ENCODE peak calls at places on chromosomes 13 and 19, in five cellular contexts. Z is tibial artery, V is astrocyte of the spinal cord, M is LNCaP clone FGC, U is GM23338. N is an unnamed sample.

GRCh38 chr19:5017235-5017634 is 48.3 kb downstream of the KDM4B start:
- DNase-seq in Z (no peak), V (no peak), M (peak), U (no peak), N (no peak)

GRCh38 chr13:30306762-30307193 is 573 bp downstream of the KATNAL1 start:
- DNase-seq in Z (peak), V (peak), M (peak), U (peak), N (peak)

GRCh38 chr19:48918801-48919247 is 14.7 kb upstream of the DHDH start:
- DNase-seq in Z (no peak), V (no peak), M (no peak), U (peak), N (no peak)

GRCh38 chr13:113765241-113765910 is 6.3 kb downstream of the TMEM255B start:
- DNase-seq in Z (peak), V (no peak), M (no peak), U (peak), N (no peak)

GRCh38 chr13:69324109-69324886 is 783.3 kb upstream of the ATXN8OS start:
- DNase-seq in Z (no peak), V (peak), M (no peak), U (peak), N (no peak)

GRCh38 chr13:83709751-83710515 is 172.3 kb downstream of the SLITRK1 start:
- DNase-seq in Z (no peak), V (peak), M (no peak), U (no peak), N (no peak)

GRCh38 chr19:45050036-45050435 is 11.2 kb downstream of the CLASRP start:
- DNase-seq in Z (no peak), V (no peak), M (no peak), U (no peak), N (no peak)

GRCh38 chr19:35240322-35240721 is 8.5 kb upstream of the LSR start:
- DNase-seq in Z (no peak), V (no peak), M (no peak), U (no peak), N (no peak)

GRCh38 chr19:13429563-13429962 is 76.7 kb downstream of the CACNA1A start:
- DNase-seq in Z (no peak), V (no peak), M (no peak), U (no peak), N (no peak)

GRCh38 chr13:23673354-23673753 is 103.1 kb downstream of the TNFRSF19 start:
- DNase-seq in Z (no peak), V (peak), M (no peak), U (no peak), N (no peak)

DNA sequence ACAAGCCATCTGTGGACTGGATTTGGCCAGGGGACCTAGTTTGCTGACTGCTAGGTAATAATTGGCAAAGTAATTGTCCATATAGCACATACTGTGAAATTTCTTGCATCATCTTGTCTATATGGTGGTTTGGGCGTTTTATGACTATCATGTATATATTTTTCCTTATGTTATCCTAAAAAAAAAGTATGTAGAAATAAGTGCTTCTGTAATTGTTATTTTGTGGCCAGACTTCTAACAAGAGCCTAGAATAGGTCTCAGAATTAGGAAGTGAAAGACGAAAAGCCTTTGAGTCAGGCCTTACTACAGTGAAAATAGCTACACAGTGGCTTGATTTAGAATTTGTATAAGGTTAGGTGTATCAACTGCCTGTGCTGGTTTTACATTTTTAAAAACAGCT is 4.2 kb downstream of the FNDC3A start:
- DNase-seq in Z (no peak), V (no peak), M (no peak), U (no peak), N (peak)
- TF ChIP-seq CTCF in Z (no peak), V (no peak), M (no peak), U (no peak), N (no peak)

DNA sequence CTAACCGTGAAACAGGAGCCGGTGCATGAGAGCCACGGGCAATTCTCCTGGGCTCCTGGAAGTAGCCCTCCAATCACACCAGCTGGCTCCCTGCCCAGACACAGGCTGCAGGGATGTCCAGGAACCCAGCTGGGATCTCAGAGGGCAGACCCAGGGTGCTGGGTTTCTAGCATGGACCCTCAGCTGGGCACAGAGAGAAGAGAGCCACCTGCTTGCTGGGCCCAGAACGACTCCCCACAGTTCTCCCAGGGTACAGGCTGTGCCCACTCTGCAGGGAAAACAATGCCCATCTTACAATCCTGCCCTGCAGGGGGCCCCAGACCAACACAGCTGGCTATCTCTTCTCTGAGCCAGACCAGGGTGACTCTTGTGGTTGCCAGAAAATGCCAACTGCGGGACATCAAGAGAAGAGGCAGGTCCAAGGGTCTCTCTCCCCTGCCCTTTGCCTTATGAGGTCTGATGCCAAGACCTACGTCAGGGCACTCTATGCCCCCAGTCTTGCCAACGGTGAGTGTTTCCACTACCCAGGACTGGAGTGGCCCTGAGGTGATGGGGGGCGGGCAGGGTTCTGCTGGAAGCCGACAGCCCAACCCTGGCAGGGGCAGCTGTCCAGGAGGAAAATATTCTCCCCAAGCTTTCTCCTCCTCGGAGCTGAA is 64.6 kb downstream of the CEBPG start:
- DNase-seq in Z (no peak), V (peak), M (no peak), U (no peak), N (no peak)
- TF ChIP-seq CTCF in Z (no peak), V (no peak), M (no peak), U (peak), N (no peak)

GRCh38 chr19:36497001-36497400 is 7.6 kb upstream of the ZNF566 start:
- DNase-seq in Z (no peak), V (no peak), M (no peak), U (peak), N (no peak)
- TF ChIP-seq CTCF in Z (no peak), V (no peak), M (no peak), U (no peak), N (no peak)

DNA sequence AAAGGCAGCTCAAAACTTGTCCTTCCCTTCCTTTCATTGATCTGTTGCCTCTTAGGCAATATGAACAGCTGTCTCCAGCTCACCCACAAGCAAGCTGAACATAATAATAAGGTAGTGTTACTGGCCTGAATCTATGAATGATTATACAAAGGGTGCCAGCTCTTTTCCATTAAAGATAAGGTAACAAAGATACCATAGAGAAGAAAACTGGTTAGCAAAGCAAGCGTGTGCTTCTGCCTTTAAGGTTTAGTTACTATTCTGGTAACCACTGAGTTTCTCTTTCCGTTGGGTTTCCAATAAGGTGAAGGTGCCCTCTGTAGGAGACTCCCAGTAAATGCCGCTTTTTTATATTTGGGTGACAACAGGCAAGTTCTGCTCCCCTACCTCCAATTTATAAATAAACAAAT is 12.1 kb upstream of the DACH1 start:
- DNase-seq in Z (no peak), V (peak), M (no peak), U (peak), N (peak)
- TF ChIP-seq CTCF in Z (no peak), V (peak), M (peak), U (peak), N (peak)

DNA sequence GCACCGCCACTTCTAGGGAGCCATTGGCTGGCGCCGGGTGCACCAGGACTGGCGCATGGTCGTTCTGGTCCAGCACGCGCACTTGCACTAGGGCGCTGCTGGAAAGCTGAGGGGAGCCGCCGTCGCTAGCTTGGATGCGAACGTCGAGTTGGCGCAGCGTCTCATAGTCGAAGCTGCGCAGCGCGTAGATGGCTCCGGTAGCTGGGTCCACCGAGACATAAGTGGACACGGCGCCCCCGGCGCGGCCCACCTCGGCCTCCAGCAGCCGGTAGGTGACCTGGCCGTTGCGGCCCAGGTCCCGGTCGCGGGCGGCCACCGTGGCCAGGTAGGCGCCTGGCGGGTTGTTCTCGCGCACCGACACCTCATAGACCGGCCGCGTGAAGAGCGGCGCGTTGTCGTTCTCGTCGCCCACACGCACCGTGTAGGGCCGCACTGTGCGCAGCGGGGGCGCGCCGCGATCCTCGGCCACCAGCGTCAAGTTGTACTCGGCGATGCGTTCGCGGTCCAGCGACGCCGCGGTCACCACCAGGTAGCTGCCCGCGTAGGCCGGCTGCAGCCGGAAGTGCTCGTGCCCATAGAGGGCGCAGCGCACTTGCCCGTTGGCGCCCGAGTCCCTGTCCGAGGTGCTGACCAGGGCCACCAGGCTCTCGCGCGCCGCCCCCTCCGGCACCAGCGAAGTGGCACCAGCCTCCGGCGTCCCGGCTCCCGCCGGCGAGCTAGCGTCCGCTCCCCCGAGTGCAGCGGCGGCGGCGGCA is 1.7 kb downstream of the PCDH8 start:
- DNase-seq in Z (no peak), V (no peak), M (no peak), U (peak), N (peak)
- TF ChIP-seq CTCF in Z (peak), V (peak), M (peak), U (peak), N (no peak)

DNA sequence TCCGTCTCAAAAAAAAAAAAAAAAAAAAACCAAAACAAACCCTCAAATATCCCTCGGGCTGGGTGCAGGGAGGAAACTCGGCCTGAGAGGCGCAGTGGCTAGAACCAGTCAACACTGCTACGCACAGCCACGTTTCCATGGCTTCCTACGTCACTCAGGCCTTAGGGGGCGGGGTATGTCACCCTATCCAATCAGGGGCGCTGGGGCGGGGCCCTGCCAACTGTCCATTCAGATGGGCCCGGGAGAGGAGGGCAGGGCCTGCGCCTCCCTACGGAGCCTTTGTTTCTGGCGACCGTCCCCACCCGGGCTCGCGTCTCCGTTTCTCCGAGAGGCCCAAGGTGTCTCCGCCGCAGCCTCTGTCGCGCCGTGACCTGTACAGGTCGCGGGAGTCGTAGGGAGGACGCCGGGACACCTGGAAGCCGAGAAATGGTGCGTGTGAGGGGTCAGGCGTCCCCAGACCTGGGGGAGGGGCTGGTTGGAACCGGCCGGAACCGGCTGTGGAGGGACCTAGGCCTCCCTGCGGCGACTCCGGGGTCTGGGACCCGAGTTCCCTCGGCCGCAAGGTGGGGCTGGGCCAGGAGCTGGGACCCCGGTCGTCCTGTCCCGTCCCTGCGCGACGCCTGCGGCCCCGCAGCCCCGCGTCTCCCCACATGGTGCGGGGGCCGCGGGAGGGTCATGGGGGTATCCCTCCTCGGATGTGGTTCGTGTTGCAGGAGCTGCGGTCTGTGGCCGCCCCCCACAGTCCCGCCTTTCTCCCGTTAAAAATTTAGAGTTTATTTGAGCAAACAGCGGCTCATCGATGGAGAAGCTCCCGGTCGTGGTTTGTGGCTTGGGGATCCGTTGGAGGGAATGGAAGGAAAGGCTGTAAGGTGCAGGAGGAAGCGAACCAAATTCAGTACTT is at the start of gene ZNF627:
- DNase-seq in Z (peak), V (peak), M (peak), U (peak), N (peak)
- TF ChIP-seq CTCF in Z (peak), V (peak), M (no peak), U (peak), N (no peak)

N was measured in GM20000.